ENCODE peak calls at places on chromosomes 16 and 17, in eight cellular contexts. X is NCI-H345; F is NCI-H774; L is HCT116; O is skeletal muscle cell; Y is GM10248; H is naive thymus-derived CD4-positive, alpha-beta T cell; W is activated T-helper 9 cell treated with anti-CD3 and anti-CD28 coated beads, Interleukin-2, amount 50 U/mL, for 16 hours. C is an unnamed sample.

GRCh38 chr16:1152123-1152638 is 725 bp upstream of the CACNA1H start:
- DNase-seq in H (peak; percentile 67), L (no peak), Y (no peak), X (peak; percentile 46), F (no peak), W (peak; percentile 36), O (no peak), C (peak; percentile 70)

GRCh38 chr16:58222532-58223316 is 24.8 kb upstream of the CSNK2A2 start:
- DNase-seq in L (peak; percentile 65), Y (no peak), H (no peak), W (no peak), O (no peak), F (no peak), X (no peak), C (no peak)

GRCh38 chr16:23511731-23512130 is 1.4 kb upstream of the GGA2 start:
- DNase-seq in O (no peak), H (no peak), W (no peak), Y (no peak), X (no peak), F (no peak), L (no peak), C (no peak)

GRCh38 chr16:66843191-66843590 is 1.0 kb upstream of the CA7 start:
- DNase-seq in O (no peak), Y (no peak), H (no peak), F (no peak), L (no peak), W (no peak), X (no peak), C (no peak)

GRCh38 chr17:1180958-1181768 is 1.4 kb upstream of the ABR start:
- DNase-seq in W (no peak), O (no peak), H (no peak), Y (peak; percentile 86), X (no peak), L (no peak), F (no peak), C (no peak)

GRCh38 chr16:23286131-23286532 is 16.0 kb upstream of the SCNN1B start:
- DNase-seq in Y (no peak), O (no peak), L (no peak), X (no peak), H (no peak), W (no peak), F (no peak), C (no peak)

GRCh38 chr17:61081959-61082358 is 317.7 kb upstream of the TBX2 start:
- DNase-seq in Y (no peak), H (no peak), L (no peak), O (no peak), F (no peak), W (no peak), X (no peak), C (no peak)

GRCh38 chr17:39486242-39486641 is 25.0 kb downstream of the CDK12 start:
- DNase-seq in Y (no peak), O (no peak), X (no peak), F (no peak), L (no peak), H (no peak), W (no peak), C (no peak)

GRCh38 chr16:21260870-21261791 is 17.0 kb downstream of the CRYM start:
- DNase-seq in H (no peak), L (peak; percentile 51), Y (no peak), F (no peak), X (no peak), O (peak; percentile 84), W (no peak), C (no peak)

GRCh38 chr17:19867094-19867653 is 562 bp downstream of the ULK2 start:
- DNase-seq in L (peak; percentile 16), O (peak; percentile 17), W (peak; percentile 33), H (peak; percentile 51), F (no peak), Y (peak; percentile 70), X (peak; percentile 42), C (peak; percentile 14)

GRCh38 chr16:88686439-88687253 is at the start of gene SNAI3:
- DNase-seq in H (peak; percentile 80), Y (peak; percentile 95), X (peak; percentile 82), F (peak; percentile 65), O (no peak), L (peak; percentile 51), W (peak; percentile 84), C (peak; percentile 83)

GRCh38 chr17:2950846-2951245 is 112.6 kb downstream of the OR1D5 start:
- DNase-seq in F (no peak), O (no peak), H (no peak), L (no peak), Y (no peak), W (no peak), X (no peak), C (no peak)

GRCh38 chr16:85017151-85017550 is 5.8 kb upstream of the ZDHHC7 start:
- DNase-seq in Y (no peak), X (no peak), W (no peak), F (no peak), H (no peak), O (no peak), L (no peak), C (no peak)

GRCh38 chr16:25111403-25112166 is at the start of gene LCMT1:
- DNase-seq in O (peak; percentile 89), Y (peak; percentile 96), X (peak; percentile 99), F (peak; percentile 97), L (peak; percentile 96), H (peak; percentile 95), W (peak; percentile 87), C (peak; percentile 82)

GRCh38 chr16:660132-660458 is 7.8 kb upstream of the RHOT2 start:
- DNase-seq in H (no peak), Y (no peak), W (no peak), L (no peak), X (peak; percentile 9), F (no peak), O (no peak), C (no peak)

GRCh38 chr16:17556276-17557052 is 85.7 kb upstream of the XYLT1 start:
- DNase-seq in L (peak; percentile 34), W (no peak), O (peak; percentile 4), H (no peak), X (peak; percentile 50), Y (peak; percentile 39), F (no peak), C (no peak)

GRCh38 chr17:79874329-79874981 is 35.2 kb upstream of the CBX4 start:
- DNase-seq in X (peak; percentile 17), L (peak; percentile 72), H (peak; percentile 31), F (no peak), W (no peak), Y (peak; percentile 63), O (no peak), C (no peak)

GRCh38 chr17:47785538-47786123 is 36.0 kb downstream of the OSBPL7 start:
- DNase-seq in O (no peak), H (no peak), F (no peak), X (no peak), Y (peak; percentile 31), W (no peak), L (no peak), C (no peak)

GRCh38 chr17:67279115-67279514 is 34.1 kb upstream of the HELZ start:
- DNase-seq in W (no peak), O (no peak), H (no peak), X (no peak), F (no peak), Y (no peak), L (no peak), C (no peak)

GRCh38 chr16:47848481-47849109 is 307.2 kb downstream of the ABCC12 start:
- DNase-seq in Y (no peak), F (peak; percentile 32), O (peak; percentile 50), W (no peak), L (no peak), H (no peak), X (peak; percentile 36), C (no peak)

GRCh38 chr17:14451729-14452191 is 150.9 kb downstream of the HS3ST3B1 start:
- DNase-seq in L (no peak), X (no peak), W (no peak), H (no peak), Y (no peak), O (no peak), F (no peak), C (no peak)

GRCh38 chr16:75252946-75253911 is 1.8 kb upstream of the BCAR1 start:
- DNase-seq in X (no peak), L (no peak), F (no peak), O (no peak), Y (no peak), W (no peak), H (no peak), C (no peak)

GRCh38 chr16:47731252-47731651 is 270.1 kb downstream of the PHKB start:
- DNase-seq in L (no peak), Y (no peak), F (no peak), H (no peak), W (no peak), X (no peak), O (peak; percentile 85), C (no peak)

GRCh38 chr17:57597531-57598453 is 147.3 kb downstream of the CCDC182 start:
- DNase-seq in W (no peak), H (peak; percentile 19), L (peak; percentile 65), O (no peak), F (peak; percentile 75), Y (no peak), X (peak; percentile 43), C (no peak)

GRCh38 chr17:32588982-32589381 is 102.2 kb downstream of the CDK5R1 start:
- DNase-seq in L (peak; percentile 12), H (no peak), F (no peak), X (no peak), Y (no peak), O (no peak), W (no peak), C (no peak)

GRCh38 chr17:72691601-72692000 is 400.9 kb downstream of the SLC39A11 start:
- DNase-seq in O (peak; percentile 52), X (no peak), F (no peak), W (no peak), L (no peak), H (no peak), Y (no peak), C (no peak)

GRCh38 chr17:40065041-40065770 is 2.4 kb downstream of the THRA start:
- DNase-seq in Y (no peak), L (no peak), X (no peak), W (no peak), H (no peak), O (no peak), F (no peak), C (no peak)

GRCh38 chr16:8374586-8374985 is 215.7 kb downstream of the TMEM114 start:
- DNase-seq in H (no peak), O (no peak), F (no peak), X (no peak), L (no peak), W (no peak), Y (no peak), C (no peak)

GRCh38 chr17:28493467-28493866 is 12.7 kb upstream of the FOXN1 start:
- DNase-seq in Y (no peak), O (peak; percentile 29), W (no peak), H (no peak), F (no peak), L (no peak), X (no peak), C (no peak)

GRCh38 chr17:4554441-4554996 is 665 bp downstream of the MYBBP1A start:
- DNase-seq in X (no peak), Y (no peak), O (no peak), H (no peak), W (no peak), L (no peak), F (no peak), C (no peak)